ENCODE peak calls at places on chromosomes 1 and 21, in seven cellular contexts. M is ACHN, O is NCI-H1105, X is GOT3, K is lower lobe of right lung, T is T-helper 2 cell, B is Kasumi-1. C is an unnamed sample.

GRCh38 chr1:43367026-43367903 is 546 bp downstream of the ELOVL1 start:
- DNase-seq in M (peak), O (no peak), X (no peak), K (peak), T (peak), B (no peak), C (no peak)

GRCh38 chr1:182888736-182889531 is 49.8 kb downstream of the DHX9 start:
- DNase-seq in M (no peak), O (no peak), X (no peak), K (no peak), T (no peak), B (no peak), C (no peak)

GRCh38 chr1:221334082-221334481 is 407.8 kb downstream of the DUSP10 start:
- DNase-seq in M (no peak), O (no peak), X (no peak), K (no peak), T (no peak), B (peak), C (no peak)

GRCh38 chr1:150154143-150154542 is 4.4 kb downstream of the PLEKHO1 start:
- DNase-seq in M (no peak), O (no peak), X (no peak), K (no peak), T (no peak), B (no peak), C (no peak)

GRCh38 chr1:90721210-90722194 is 4.4 kb upstream of the BARHL2 start:
- DNase-seq in M (peak), O (peak), X (no peak), K (no peak), T (peak), B (peak), C (no peak)

GRCh38 chr1:50270926-50271325 is 152.3 kb downstream of the DMRTA2 start:
- DNase-seq in M (no peak), O (no peak), X (no peak), K (no peak), T (no peak), B (no peak), C (no peak)

GRCh38 chr1:109466440-109467300 is at the start of gene SYPL2:
- DNase-seq in M (no peak), O (peak), X (no peak), K (peak), T (no peak), B (peak), C (no peak)

GRCh38 chr21:44845418-44846200 is 27.7 kb upstream of the SUMO3 start:
- DNase-seq in M (peak), O (no peak), X (peak), K (peak), T (peak), B (peak), C (peak)

GRCh38 chr1:202998836-202999750 is 8.1 kb upstream of the TMEM183A start:
- DNase-seq in M (peak), O (peak), X (no peak), K (no peak), T (peak), B (peak), C (peak)

GRCh38 chr1:36273024-36273423 is 33.1 kb upstream of the SH3D21 start:
- DNase-seq in M (no peak), O (no peak), X (no peak), K (no peak), T (no peak), B (no peak), C (no peak)

GRCh38 chr1:226520640-226521355 is 27.8 kb upstream of the STUM start:
- DNase-seq in M (no peak), O (no peak), X (no peak), K (no peak), T (no peak), B (no peak), C (no peak)

GRCh38 chr1:230072296-230072695 is 5.3 kb downstream of the GALNT2 start:
- DNase-seq in M (no peak), O (peak), X (no peak), K (no peak), T (no peak), B (no peak), C (no peak)

GRCh38 chr1:1318131-1318652 is 6.3 kb downstream of the INTS11 start:
- DNase-seq in M (peak), O (peak), X (no peak), K (peak), T (no peak), B (peak), C (no peak)

GRCh38 chr1:197557302-197557701 is 218.0 kb downstream of the DENND1B start:
- DNase-seq in M (peak), O (no peak), X (no peak), K (no peak), T (no peak), B (no peak), C (no peak)

GRCh38 chr1:198756470-198756869 is 117.6 kb downstream of the PTPRC start:
- DNase-seq in M (peak), O (no peak), X (no peak), K (no peak), T (no peak), B (peak), C (no peak)

GRCh38 chr21:43323244-43324005 is 103.5 kb downstream of the SIK1 start:
- DNase-seq in M (no peak), O (no peak), X (no peak), K (peak), T (no peak), B (no peak), C (no peak)

GRCh38 chr1:92944901-92945747 is 16.1 kb downstream of the DIPK1A start:
- DNase-seq in M (no peak), O (no peak), X (no peak), K (no peak), T (no peak), B (no peak), C (no peak)

GRCh38 chr1:208242829-208243521 is 1.2 kb downstream of the PLXNA2 start:
- DNase-seq in M (no peak), O (peak), X (no peak), K (no peak), T (no peak), B (no peak), C (no peak)

GRCh38 chr1:110412576-110412975 is 5.1 kb upstream of the LAMTOR5 start:
- DNase-seq in M (peak), O (peak), X (peak), K (peak), T (peak), B (peak), C (peak)

GRCh38 chr21:41250519-41250918 is 66.1 kb upstream of the FAM3B start:
- DNase-seq in M (no peak), O (no peak), X (no peak), K (no peak), T (no peak), B (no peak), C (no peak)

GRCh38 chr1:28518745-28519341 is 13.0 kb downstream of the RCC1 start:
- DNase-seq in M (no peak), O (no peak), X (no peak), K (no peak), T (peak), B (peak), C (no peak)

GRCh38 chr21:42443876-42444744 is 40.4 kb downstream of the UBASH3A start:
- DNase-seq in M (no peak), O (no peak), X (no peak), K (no peak), T (no peak), B (no peak), C (no peak)

GRCh38 chr1:152034324-152034653 is 2.5 kb downstream of the S100A11 start:
- DNase-seq in M (no peak), O (no peak), X (no peak), K (no peak), T (no peak), B (no peak), C (no peak)